ENCODE peak calls at places on chromosomes 13 and 19, in four cellular contexts. V is OCI-LY7, W is fibroblast of pulmonary artery, X is neural progenitor cell. M is an unnamed sample.

GRCh38 chr13:30398601-30399072 is 23.7 kb upstream of the UBE2L5 start:
- DNase-seq in W (peak), V (no peak), X (no peak), M (no peak)

GRCh38 chr19:8607386-8607785 is 3.1 kb downstream of the ADAMTS10 start:
- DNase-seq in W (peak), V (no peak), X (no peak), M (no peak)

GRCh38 chr19:5978606-5979552 is 939 bp upstream of the RANBP3 start:
- DNase-seq in V (peak), X (no peak), W (no peak), M (no peak)

GRCh38 chr19:55283548-55284393 is at the start of gene BRSK1:
- DNase-seq in W (peak), X (peak), V (peak), M (peak)

GRCh38 chr13:50306096-50306495 is 290.9 kb downstream of the KCNRG start:
- DNase-seq in W (no peak), V (no peak), X (no peak), M (no peak)

GRCh38 chr19:15551183-15552004 is 43.1 kb downstream of the CYP4F22 start:
- DNase-seq in X (no peak), W (peak), V (peak), M (peak)

GRCh38 chr13:41107584-41108014 is 25.0 kb downstream of the KBTBD6 start:
- DNase-seq in V (no peak), X (peak), W (no peak), M (no peak)

GRCh38 chr19:30222428-30222873 is 149.7 kb upstream of the ZNF536 start:
- DNase-seq in X (peak), V (no peak), W (no peak), M (no peak)

GRCh38 chr19:46639356-46640061 is 3.5 kb upstream of the GNG8 start:
- DNase-seq in V (no peak), X (peak), W (peak), M (no peak)

GRCh38 chr13:22080832-22081231 is 410.0 kb downstream of the FGF9 start:
- DNase-seq in X (no peak), V (no peak), W (no peak), M (no peak)

GRCh38 chr13:30737511-30738342 is 2.4 kb downstream of the ALOX5AP start:
- DNase-seq in V (peak), X (no peak), W (no peak), M (no peak)

GRCh38 chr13:35704331-35704730 is 227.8 kb upstream of the MAB21L1 start:
- DNase-seq in W (no peak), V (no peak), X (no peak), M (no peak)

GRCh38 chr13:106507560-106508274 is 27.7 kb downstream of the EFNB2 start:
- DNase-seq in W (peak), V (no peak), X (peak), M (no peak)

GRCh38 chr19:44796701-44797115 is 12.2 kb upstream of the BCAM start:
- DNase-seq in X (peak), W (peak), V (peak), M (peak)

GRCh38 chr19:44795398-44795987 is 13.4 kb upstream of the BCAM start:
- DNase-seq in V (no peak), X (no peak), W (no peak), M (no peak)

GRCh38 chr19:44789943-44790467 is 12.3 kb downstream of the CBLC start:
- DNase-seq in W (no peak), V (no peak), X (no peak), M (no peak)

GRCh38 chr19:44792286-44792685 is 14.6 kb downstream of the CBLC start:
- DNase-seq in W (no peak), V (peak), X (no peak), M (no peak)

DNA sequence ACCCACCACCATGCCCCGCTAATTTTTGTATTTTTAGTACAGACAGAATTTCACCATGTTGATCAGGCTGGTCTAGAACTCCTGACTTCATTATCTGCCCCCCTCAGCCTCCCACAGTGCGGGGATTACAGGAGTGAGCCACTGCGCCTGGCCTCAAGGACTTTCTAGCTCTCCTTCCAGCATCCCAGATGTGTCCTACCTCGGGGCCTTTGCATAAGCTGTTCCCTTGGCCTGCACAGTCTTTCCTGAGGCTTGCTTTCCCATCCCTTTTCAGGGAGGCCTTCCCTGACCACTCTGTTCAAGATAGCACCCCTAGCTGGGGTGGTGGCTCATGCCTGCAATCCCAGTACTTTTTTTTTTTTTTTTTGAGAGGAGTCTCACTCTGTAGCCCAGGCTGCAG is 14.3 kb upstream of the BCAM start:
- DNase-seq in V (no peak), W (no peak), X (no peak), M (no peak)
- H3K4me3 ChIP-seq in V (no peak), W (no peak), X (no peak), M (no peak)

GRCh38 chr19:11674067-11674492 is 64.7 kb downstream of the ZNF823 start:
- DNase-seq in X (no peak), V (no peak), W (no peak), M (no peak)
- H3K4me3 ChIP-seq in X (peak), V (no peak), W (peak), M (no peak)

DNA sequence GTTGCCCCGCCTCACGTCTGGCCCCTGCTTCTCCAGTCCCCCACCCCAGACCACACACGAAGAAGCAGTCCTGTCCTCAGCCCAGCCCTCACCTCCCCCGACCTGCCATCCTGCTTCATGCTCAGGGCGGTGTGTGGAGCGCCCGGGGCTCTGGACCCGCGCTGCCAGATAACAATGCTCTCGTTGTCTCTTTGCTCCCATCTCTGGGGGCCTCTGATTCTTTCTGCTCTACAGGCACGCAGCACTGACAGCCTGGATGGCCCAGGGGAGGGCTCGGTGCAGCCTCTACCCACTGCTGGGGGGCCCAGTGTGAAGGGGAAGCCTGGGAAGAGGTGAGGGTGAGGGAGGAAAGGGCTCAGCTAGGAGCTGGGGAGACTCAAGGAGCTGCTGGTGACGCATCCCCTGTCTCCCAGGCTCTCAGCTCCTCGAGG is 2.1 kb downstream of the ARHGAP33 start:
- DNase-seq in W (no peak), V (no peak), X (peak), M (no peak)
- H3K4me3 ChIP-seq in W (no peak), V (no peak), X (no peak), M (no peak)

GRCh38 chr19:50377051-50377441 is 789 bp downstream of the NR1H2 start:
- DNase-seq in V (peak), X (no peak), W (peak), M (no peak)
- H3K4me3 ChIP-seq in V (peak), X (peak), W (peak), M (peak)

GRCh38 chr19:50328257-50329145 is 676 bp downstream of the KCNC3 start:
- DNase-seq in W (no peak), X (peak), V (peak), M (no peak)
- H3K4me3 ChIP-seq in W (no peak), X (peak), V (peak), M (no peak)

GRCh38 chr13:27425918-27426630 is 1.7 kb downstream of the GTF3A start:
- DNase-seq in X (peak), V (peak), W (peak), M (peak)
- H3K4me3 ChIP-seq in X (peak), V (peak), W (peak), M (peak)

DNA sequence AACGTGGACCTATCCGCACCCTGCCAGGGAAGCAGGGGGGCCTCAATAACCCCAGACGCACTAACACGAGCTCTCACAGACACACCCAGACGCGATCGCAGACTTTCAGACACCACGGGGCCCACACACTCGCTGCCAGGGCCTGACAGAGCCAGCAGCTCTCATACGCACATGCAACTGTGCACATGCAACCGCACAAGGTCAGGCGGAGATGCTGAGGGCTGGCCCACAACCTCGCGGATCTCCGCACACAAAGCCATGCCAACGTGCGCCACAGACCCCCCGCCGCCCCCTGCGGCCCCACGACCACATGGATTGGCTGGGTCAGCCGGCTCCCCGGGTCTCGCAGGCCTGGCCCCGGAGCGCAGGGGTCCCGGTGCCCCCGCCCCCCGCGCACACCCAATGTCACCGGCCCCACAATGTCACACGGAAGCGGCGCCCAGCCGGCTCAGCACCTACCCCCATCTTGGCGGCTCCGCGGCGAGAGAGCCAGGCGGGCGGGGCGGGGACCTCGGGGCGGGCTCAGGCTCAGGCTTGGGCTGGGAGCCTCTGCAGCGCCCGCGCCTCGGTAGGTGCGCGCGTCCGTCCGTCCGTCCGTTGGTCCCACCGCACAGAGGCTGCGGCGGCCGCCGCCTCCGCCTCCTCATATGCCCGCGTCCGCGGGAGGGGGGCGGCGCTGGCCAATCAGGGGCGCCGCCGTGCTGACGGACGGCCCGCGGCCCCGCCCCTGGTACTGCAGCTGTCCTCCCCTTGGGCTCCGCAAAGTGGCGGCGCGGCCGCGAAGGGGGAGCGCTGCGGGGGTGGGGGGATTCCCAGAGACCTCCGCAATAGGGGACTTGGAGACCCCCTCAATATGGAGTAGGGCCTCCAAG is at the start of gene ATP1A3:
- DNase-seq in X (peak), W (peak), V (peak), M (peak)
- H3K4me3 ChIP-seq in X (peak), W (peak), V (peak), M (peak)

GRCh38 chr13:98752942-98753290 is 444 bp upstream of the SLC15A1 start:
- DNase-seq in X (no peak), W (no peak), V (no peak), M (no peak)
- H3K4me3 ChIP-seq in X (peak), W (no peak), V (no peak), M (no peak)

DNA sequence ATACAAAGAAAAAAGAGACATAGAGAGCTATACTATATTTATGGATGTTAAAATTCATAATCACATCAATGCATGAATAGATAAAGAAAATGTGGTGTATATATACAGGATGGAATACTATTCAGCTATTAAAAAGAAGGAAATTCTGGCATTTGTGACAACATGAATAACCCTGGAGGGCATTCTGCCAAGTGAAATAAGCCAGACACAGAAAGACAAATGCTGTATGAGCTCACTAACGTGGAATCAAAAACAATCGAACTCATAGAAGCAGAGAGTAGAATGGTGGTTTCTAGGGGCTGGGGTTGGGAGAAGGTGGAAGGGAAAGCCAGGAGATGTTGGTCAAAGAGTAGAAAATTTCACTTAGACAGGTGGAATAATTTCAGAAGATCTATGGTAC is 24.0 kb downstream of the UTP14C start:
- DNase-seq in W (peak), X (no peak), V (no peak), M (no peak)
- H3K4me3 ChIP-seq in W (no peak), X (no peak), V (no peak), M (no peak)